ENCODE peak calls at places on chromosomes 4 and X, in four cellular contexts. T is foreskin fibroblast, W is fibroblast of lung, E is memory B cell. M is an unnamed sample.

GRCh38 chr4:80173387-80173786 is 23.9 kb upstream of the PRDM8 start:
- DNase-seq in T (peak; percentile 83), W (peak; percentile 89), E (no peak), M (no peak)

GRCh38 chr4:39763714-39764572 is 66.0 kb downstream of the UBE2K start:
- DNase-seq in T (no peak), W (no peak), E (no peak), M (no peak)

GRCh38 chrX:131812847-131813825 is 210.0 kb upstream of the STK26 start:
- DNase-seq in T (peak; percentile 26), W (peak; percentile 62), E (peak; percentile 88), M (peak; percentile 75)

GRCh38 chr4:166073783-166074182 is 200.7 kb downstream of the TLL1 start:
- DNase-seq in T (no peak), W (no peak), E (no peak), M (no peak)

GRCh38 chrX:71846429-71846828 is 64.2 kb upstream of the NHSL2 start:
- DNase-seq in T (peak; percentile 18), W (peak; percentile 80), E (no peak), M (no peak)

GRCh38 chr4:27692098-27692679 is 831.5 kb downstream of the STIM2 start:
- DNase-seq in T (no peak), W (peak; percentile 8), E (no peak), M (peak; percentile 36)

GRCh38 chrX:78747471-78747870 is at the start of gene LPAR4:
- DNase-seq in T (peak; percentile 16), W (peak; percentile 42), E (no peak), M (no peak)

GRCh38 chrX:112672788-112673560 is 6.8 kb downstream of the LHFPL1 start:
- DNase-seq in T (no peak), W (no peak), E (no peak), M (no peak)

GRCh38 chrX:106894392-106894909 is 8.7 kb downstream of the RIPPLY1 start:
- DNase-seq in T (peak; percentile 62), W (peak; percentile 70), E (peak; percentile 31), M (peak; percentile 65)

GRCh38 chr4:1245481-1246051 is 3.4 kb downstream of the CTBP1 start:
- DNase-seq in T (no peak), W (no peak), E (no peak), M (no peak)

GRCh38 chr4:169397762-169398161 is 127.0 kb upstream of the SH3RF1 start:
- DNase-seq in T (peak; percentile 56), W (peak; percentile 64), E (no peak), M (no peak)

GRCh38 chrX:100316987-100317386 is 93.1 kb downstream of the PCDH19 start:
- DNase-seq in T (no peak), W (peak; percentile 21), E (no peak), M (peak; percentile 64)

GRCh38 chrX:38166478-38167083 is 54.1 kb downstream of the SRPX start:
- DNase-seq in T (no peak), W (no peak), E (peak; percentile 16), M (peak; percentile 13)

GRCh38 chr4:66430856-66431255 is 760.6 kb upstream of the EPHA5 start:
- DNase-seq in T (no peak), W (peak; percentile 73), E (no peak), M (no peak)

GRCh38 chr4:176601156-176601555 is 191.6 kb downstream of the VEGFC start:
- DNase-seq in T (no peak), W (peak; percentile 78), E (no peak), M (no peak)

GRCh38 chr4:1753692-1754311 is 32.5 kb downstream of the TACC3 start:
- DNase-seq in T (no peak), W (no peak), E (no peak), M (no peak)

GRCh38 chr4:123046096-123046495 is 123.7 kb upstream of the NUDT6 start:
- DNase-seq in T (no peak), W (no peak), E (no peak), M (peak; percentile 8)

GRCh38 chr4:189090174-189090814 is 850.4 kb upstream of the FRG1 start:
- DNase-seq in T (no peak), W (no peak), E (no peak), M (peak; percentile 3)

GRCh38 chr4:59222231-59222630 is 1977.9 kb upstream of the ADGRL3 start:
- DNase-seq in T (no peak), W (no peak), E (no peak), M (no peak)

GRCh38 chr4:2942037-2942531 is 21.1 kb downstream of the NOP14 start:
- DNase-seq in T (no peak), W (no peak), E (no peak), M (no peak)

GRCh38 chrX:13487731-13488505 is 81.5 kb upstream of the EGFL6 start:
- DNase-seq in T (peak; percentile 83), W (peak; percentile 87), E (peak; percentile 36), M (peak; percentile 80)

GRCh38 chr4:147361726-147362125 is 119.2 kb upstream of the EDNRA start:
- DNase-seq in T (peak; percentile 88), W (peak; percentile 93), E (no peak), M (peak; percentile 75)